ENCODE peak calls at places on chromosomes 13 and 19, in four cellular contexts. Y, U, H and J are unnamed samples.
A peak's percentile ranks its signal among the peaks of the same experiment; 100 is the strongest.

GRCh38 chr13:53174550-53174949 is 145.9 kb downstream of the OLFM4 start:
- DNase-seq in Y (no peak), U (no peak), H (no peak), J (no peak)

GRCh38 chr13:28355822-28356371 is 139.0 kb downstream of the FLT1 start:
- DNase-seq in Y (no peak), U (no peak), H (no peak), J (no peak)

GRCh38 chr13:80577285-80577684 is 236.4 kb upstream of the SPRY2 start:
- DNase-seq in Y (no peak), U (no peak), H (no peak), J (no peak)

GRCh38 chr13:86082116-86082515 is 282.9 kb upstream of the SLITRK6 start:
- DNase-seq in Y (no peak), U (no peak), H (no peak), J (no peak)

GRCh38 chr13:48636550-48636949 is 17.2 kb upstream of the CYSLTR2 start:
- DNase-seq in Y (no peak), U (no peak), H (no peak), J (no peak)

GRCh38 chr13:76730220-76730619 is 156.0 kb downstream of the KCTD12 start:
- DNase-seq in Y (no peak), U (no peak), H (no peak), J (no peak)

GRCh38 chr13:100098445-100099116 is 9.7 kb downstream of the PCCA start:
- DNase-seq in Y (no peak), U (no peak), H (no peak), J (no peak)

GRCh38 chr19:32363175-32363574 is 17.8 kb downstream of the ZNF507 start:
- DNase-seq in Y (peak; percentile 51), U (no peak), H (no peak), J (peak; percentile 46)

GRCh38 chr19:11373166-11373884 is 1.1 kb upstream of the SWSAP1 start:
- DNase-seq in Y (no peak), U (no peak), H (peak; percentile 76), J (no peak)

GRCh38 chr19:50252887-50253268 is 49.5 kb downstream of the MYH14 start:
- DNase-seq in Y (no peak), U (no peak), H (no peak), J (no peak)

GRCh38 chr13:89832827-89833226 is 1514.7 kb upstream of the MIR17HG start:
- DNase-seq in Y (no peak), U (no peak), H (no peak), J (no peak)

GRCh38 chr13:78603240-78603947 is at the start of gene POU4F1:
- DNase-seq in Y (no peak), U (no peak), H (peak; percentile 88), J (no peak)

GRCh38 chr13:113491418-113491883 is 940 bp upstream of the DCUN1D2 start:
- DNase-seq in Y (no peak), U (peak; percentile 42), H (peak; percentile 60), J (no peak)

GRCh38 chr13:42747399-42747873 is 33.9 kb upstream of the FAM216B start:
- DNase-seq in Y (peak; percentile 19), U (no peak), H (no peak), J (no peak)

GRCh38 chr13:75839418-75839817 is 203.3 kb downstream of the LMO7 start:
- DNase-seq in Y (no peak), U (no peak), H (no peak), J (no peak)

GRCh38 chr13:31749929-31750328 is 10.6 kb downstream of the RXFP2 start:
- DNase-seq in Y (no peak), U (no peak), H (no peak), J (no peak)

GRCh38 chr13:42396901-42397670 is 125.1 kb downstream of the AKAP11 start:
- DNase-seq in Y (no peak), U (no peak), H (no peak), J (no peak)

GRCh38 chr19:8335343-8336071 is 7.6 kb downstream of the KANK3 start:
- DNase-seq in Y (no peak), U (no peak), H (no peak), J (no peak)

GRCh38 chr19:31092189-31092753 is 257.0 kb downstream of the TSHZ3 start:
- DNase-seq in Y (no peak), U (no peak), H (no peak), J (no peak)
- H3K27ac ChIP-seq in Y (no peak overlapping the region), U (no peak overlapping the region), H (no peak overlapping the region), J (no peak overlapping the region)

GRCh38 chr13:40770934-40771618 is at the start of gene MRPS31:
- DNase-seq in Y (peak; percentile 85), U (peak; percentile 94), H (peak; percentile 97), J (peak; percentile 95)
- TF ChIP-seq POLR2A in Y (peak; percentile 64), U (peak; percentile 63), H (peak; percentile 37), J (peak; percentile 32)

GRCh38 chr19:40445945-40446784 is 2.0 kb upstream of the SERTAD3 start:
- DNase-seq in Y (peak; percentile 70), U (no peak), H (no peak), J (peak; percentile 38)

GRCh38 chr19:40443930-40444180 is 280 bp downstream of the SERTAD3 start:
- DNase-seq in Y (no peak), U (no peak), H (no peak), J (no peak)

GRCh38 chr19:40444181-40445005 is at the start of gene SERTAD3:
- DNase-seq in Y (peak; percentile 97), U (peak; percentile 98), H (peak; percentile 98), J (peak; percentile 96)

GRCh38 chr19:40445006-40445312 is 824 bp upstream of the SERTAD3 start:
- DNase-seq in Y (no peak), U (no peak), H (no peak), J (no peak)

DNA sequence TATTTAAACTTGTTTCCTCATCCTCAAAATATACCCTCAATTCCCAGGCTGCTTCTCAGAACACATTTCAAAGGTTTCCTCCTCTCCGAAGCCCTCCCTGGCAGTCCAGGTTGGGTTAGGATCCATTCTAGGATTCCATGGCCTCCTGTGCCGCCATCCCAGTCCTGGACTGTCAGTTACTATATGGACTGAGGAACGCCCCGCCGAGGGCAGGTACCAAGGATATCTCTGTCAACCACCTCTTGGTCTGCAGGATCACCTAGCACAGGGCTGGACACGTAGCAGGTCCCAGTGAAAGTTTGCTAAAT is 1.5 kb upstream of the SERTAD3 start:
- DNase-seq in Y (no peak), U (no peak), H (no peak), J (no peak)
- H3K27ac ChIP-seq in Y (peak overlapping the region; percentile 99), U (peak overlapping the region; percentile 98), H (peak overlapping the region; percentile 100), J (peak overlapping the region; percentile 99)

DNA sequence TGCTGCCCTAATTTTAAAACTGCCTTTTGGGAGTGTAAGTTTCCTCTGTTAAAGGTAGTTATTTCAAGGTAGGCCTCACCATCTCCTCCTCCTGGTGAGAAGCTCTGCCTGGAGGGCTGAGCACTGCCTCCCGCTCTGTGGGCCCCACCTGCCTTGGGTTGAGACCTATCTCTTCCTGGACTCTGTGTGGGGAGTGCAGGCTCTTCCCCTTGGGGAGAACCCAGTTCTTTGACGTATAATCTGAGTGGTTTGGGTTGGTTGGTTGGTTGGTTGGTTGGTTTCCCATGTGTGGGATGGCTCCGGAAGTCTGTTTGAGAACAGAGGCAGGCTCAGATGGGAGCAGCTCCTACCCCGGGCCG is 39.1 kb downstream of the ACTN4 start:
- DNase-seq in Y (no peak), U (no peak), H (no peak), J (no peak)
- TF ChIP-seq POLR2A in Y (no peak), U (no peak), H (no peak), J (no peak)

GRCh38 chr19:36183455-36183741 is 31.1 kb downstream of the ZNF565 start:
- DNase-seq in Y (no peak), U (no peak), H (no peak), J (no peak)

DNA sequence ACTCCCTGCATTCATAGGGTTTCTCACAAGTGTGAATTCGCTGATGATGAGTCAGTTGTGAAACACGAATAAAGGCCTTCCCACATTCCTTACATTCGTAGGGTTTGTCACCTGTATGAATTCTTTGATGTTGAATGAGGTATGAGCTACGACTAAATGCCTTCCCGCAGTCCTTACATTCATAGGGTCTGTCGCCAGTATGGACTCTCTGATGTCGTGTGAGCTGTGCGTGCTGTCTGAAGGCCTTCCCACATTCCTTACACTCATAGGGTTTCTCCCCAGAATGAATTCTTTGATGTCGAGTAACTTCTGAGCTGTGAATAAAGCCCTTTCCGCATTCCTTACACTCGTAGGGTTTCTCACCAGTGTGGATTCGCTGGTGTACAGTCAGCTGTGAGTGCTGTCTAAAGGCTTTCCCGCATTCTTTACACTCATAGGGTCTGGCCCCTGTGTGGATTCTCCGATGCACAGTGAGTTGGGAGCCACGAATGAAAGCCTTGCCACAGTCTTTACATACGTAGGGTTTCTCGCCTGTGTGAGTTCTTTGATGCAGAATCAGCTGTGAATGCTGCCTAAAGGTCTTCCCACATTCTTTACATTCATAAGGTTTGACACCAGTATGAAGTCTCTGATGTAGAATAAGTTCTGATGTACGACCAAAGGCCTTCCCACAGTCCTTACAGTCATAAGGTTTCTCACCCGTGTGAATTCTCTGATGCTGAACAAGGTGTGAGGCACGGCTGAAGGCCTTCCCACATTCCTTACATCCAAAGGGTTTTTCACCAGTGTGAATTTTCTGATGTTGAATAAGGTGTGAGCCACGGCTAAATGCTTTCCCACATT is 30.6 kb upstream of the COX7A1 start:
- DNase-seq in Y (no peak), U (no peak), H (no peak), J (no peak)
- H3K27ac ChIP-seq in Y (no peak overlapping the region), U (no peak overlapping the region), H (no peak overlapping the region), J (no peak overlapping the region)

DNA sequence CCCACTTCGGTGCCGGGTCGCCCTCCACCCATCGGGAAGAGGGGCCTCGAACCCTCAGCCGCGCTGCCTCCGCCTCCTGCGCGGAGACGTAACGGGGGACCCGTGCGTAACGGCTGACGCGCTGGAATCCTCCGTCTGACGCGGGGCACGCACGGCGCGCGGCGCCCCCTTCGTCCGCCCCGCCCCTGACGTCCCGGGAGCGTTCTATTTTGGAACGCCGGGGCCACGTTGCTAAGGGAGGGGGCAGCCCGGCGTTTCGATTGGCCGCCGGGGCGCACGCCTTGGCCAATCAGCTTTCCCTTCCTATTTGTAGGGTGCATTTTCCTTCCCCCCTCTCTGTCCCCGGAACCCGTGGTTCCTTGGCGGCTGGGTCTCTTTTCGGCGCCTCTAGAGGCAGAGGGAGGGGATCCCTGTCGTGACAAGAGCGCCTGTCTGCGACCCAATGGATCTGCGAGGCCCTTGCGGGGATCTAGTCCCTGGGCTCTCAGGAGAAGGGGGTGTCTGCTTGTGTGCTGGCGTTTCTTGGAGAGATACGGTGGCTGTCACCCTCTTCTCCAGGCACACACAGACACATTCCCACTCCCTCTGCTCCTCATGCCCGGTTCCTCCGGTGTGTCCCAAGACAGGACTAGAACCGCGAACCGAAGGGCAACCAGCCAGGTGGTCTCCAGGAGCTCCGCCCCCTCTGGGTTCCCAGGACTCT is 1.5 kb downstream of the FOSB start:
- DNase-seq in Y (peak; percentile 93), U (peak; percentile 92), H (peak; percentile 95), J (peak; percentile 94)
- TF ChIP-seq POLR2A in Y (peak; percentile 89), U (peak; percentile 56), H (no peak), J (peak; percentile 50)